ENCODE peak calls at places on chromosomes 13 and 19, in eight cellular contexts. B is CD4-positive, alpha-beta memory T cell; A is SJSA1; H is ovary; O is transverse colon; K is A549; L is PC-9; F is cardiac muscle cell. Z is an unnamed sample. For H3K4me1, the result is how much of the 10 kb centered on the place peaks cover.

GRCh38 chr19:17035842-17036424 is 9.3 kb upstream of the CPAMD8 start:
- DNase-seq in F (no peak), B (no peak), O (peak), A (no peak), H (no peak), L (no peak), K (no peak), Z (no peak)

GRCh38 chr13:94178625-94179244 is 300.7 kb downstream of the DCT start:
- DNase-seq in H (no peak), L (no peak), B (no peak), A (no peak), K (no peak), O (no peak), F (no peak), Z (no peak)

GRCh38 chr19:18984251-18984650 is 43.2 kb upstream of the HOMER3 start:
- DNase-seq in H (no peak), O (no peak), K (no peak), L (no peak), A (no peak), B (no peak), F (no peak), Z (no peak)

GRCh38 chr13:76723551-76724232 is 162.5 kb downstream of the KCTD12 start:
- DNase-seq in A (peak), K (no peak), B (no peak), L (no peak), F (peak), O (peak), H (peak), Z (no peak)

GRCh38 chr19:54665530-54665929 is 2.7 kb downstream of the LILRB4 start:
- DNase-seq in A (no peak), B (no peak), O (no peak), F (no peak), H (no peak), K (no peak), L (no peak), Z (no peak)

GRCh38 chr13:52738719-52739467 is 727 bp downstream of the CNMD start:
- DNase-seq in K (no peak), H (no peak), O (no peak), B (no peak), F (peak), A (no peak), L (no peak), Z (no peak)

GRCh38 chr19:34676697-34677385 is at the start of gene SCGB2B2:
- DNase-seq in O (no peak), L (peak), H (no peak), F (no peak), A (peak), K (peak), B (no peak), Z (peak)

GRCh38 chr19:10501971-10502523 is 1.1 kb downstream of the KEAP1 start:
- DNase-seq in A (peak), B (no peak), H (peak), F (peak), K (peak), L (peak), O (peak), Z (no peak)

GRCh38 chr13:49399801-49400472 is 43.9 kb downstream of the CAB39L start:
- DNase-seq in K (no peak), A (no peak), F (no peak), H (no peak), B (no peak), O (no peak), L (peak), Z (no peak)

GRCh38 chr13:47484564-47484963 is 516.5 kb downstream of the SUCLA2 start:
- DNase-seq in B (no peak), F (peak), L (no peak), K (no peak), O (no peak), A (peak), H (no peak), Z (no peak)

GRCh38 chr13:64078480-64078936 is 2662.9 kb upstream of the PCDH20 start:
- DNase-seq in H (no peak), K (no peak), A (no peak), F (no peak), B (no peak), L (no peak), O (no peak), Z (no peak)

GRCh38 chr13:80463673-80464352 is 122.9 kb upstream of the SPRY2 start:
- DNase-seq in O (no peak), A (no peak), B (no peak), F (peak), H (no peak), K (no peak), L (no peak), Z (no peak)

GRCh38 chr19:48798937-48799336 is 11.9 kb downstream of the BCAT2 start:
- DNase-seq in B (no peak), L (no peak), H (no peak), F (no peak), K (no peak), O (no peak), A (no peak), Z (no peak)

GRCh38 chr13:107284168-107284567 is 716.2 kb upstream of the ARGLU1 start:
- DNase-seq in L (peak), A (peak), H (no peak), F (peak), O (no peak), K (no peak), B (no peak), Z (no peak)

GRCh38 chr19:44588753-44589112 is 24.6 kb upstream of the IGSF23 start:
- DNase-seq in K (peak), O (no peak), H (no peak), L (peak), A (no peak), B (no peak), F (no peak), Z (no peak)

GRCh38 chr13:44068737-44069136 is 189.0 kb downstream of the LACC1 start:
- DNase-seq in O (no peak), F (peak), H (no peak), A (no peak), B (no peak), L (peak), K (no peak), Z (no peak)

GRCh38 chr13:48653074-48654054 is at the start of gene CYSLTR2:
- DNase-seq in L (no peak), K (no peak), H (no peak), O (no peak), B (peak), F (peak), A (no peak), Z (no peak)

GRCh38 chr13:35714588-35714987 is 238.1 kb upstream of the MAB21L1 start:
- DNase-seq in H (no peak), K (no peak), O (no peak), L (no peak), B (no peak), A (no peak), F (no peak), Z (no peak)

GRCh38 chr13:62293081-62293480 is 877.4 kb upstream of the PCDH20 start:
- DNase-seq in O (no peak), H (no peak), L (no peak), B (no peak), A (no peak), K (no peak), F (no peak), Z (no peak)

GRCh38 chr13:25934127-25934526 is 117.7 kb downstream of the SHISA2 start:
- DNase-seq in B (no peak), A (no peak), L (no peak), K (no peak), F (no peak), H (no peak), O (no peak), Z (no peak)

GRCh38 chr13:23380534-23380933 is 53.0 kb downstream of the SACS start:
- DNase-seq in L (no peak), K (no peak), B (no peak), F (peak), H (no peak), A (peak), O (no peak), Z (no peak)

GRCh38 chr19:51096473-51097165 is 11.6 kb downstream of the CTU1 start:
- DNase-seq in H (no peak), O (no peak), L (peak), A (no peak), B (no peak), K (peak), F (no peak), Z (no peak)

GRCh38 chr19:28472843-28473242 is 740.1 kb downstream of the UQCRFS1 start:
- DNase-seq in F (peak), O (peak), L (no peak), B (no peak), K (no peak), H (no peak), A (no peak), Z (no peak)

GRCh38 chr13:39929583-39929982 is 274.1 kb downstream of the COG6 start:
- DNase-seq in A (no peak), H (no peak), K (no peak), O (no peak), F (no peak), L (no peak), B (no peak), Z (no peak)

GRCh38 chr19:33666196-33666595 is 44.4 kb downstream of the CHST8 start:
- DNase-seq in H (no peak), L (no peak), A (no peak), K (no peak), F (no peak), B (no peak), O (no peak), Z (no peak)
- H3K4me1 ChIP-seq in H (under half), L (under half), A (under half), K (under half), F (under half), B (under half), O (under half), Z (under half)

DNA sequence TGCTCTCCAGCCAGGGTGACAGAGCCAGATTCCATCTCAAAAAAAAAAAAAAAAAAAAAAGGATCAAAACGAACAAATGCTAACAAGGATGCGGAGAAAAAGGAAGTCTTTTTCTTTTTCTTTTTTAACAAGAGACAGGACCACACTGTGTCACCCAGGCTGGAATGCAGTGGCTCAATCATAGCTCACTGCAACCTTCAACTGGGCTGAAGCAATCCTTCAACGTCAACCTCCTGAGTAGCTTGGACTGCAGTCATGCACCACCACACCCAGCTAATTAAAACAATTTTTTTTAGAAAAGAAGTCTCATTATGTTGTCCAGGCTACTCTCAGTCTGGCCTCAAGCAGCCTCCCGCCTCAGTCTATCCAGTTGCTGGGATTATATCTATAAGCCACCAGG is 20.8 kb upstream of the OR7A17 start:
- DNase-seq in O (no peak), A (no peak), L (peak), H (no peak), B (no peak), F (no peak), K (no peak), Z (no peak)
- H3K4me3 ChIP-seq in O (no peak), A (no peak), L (no peak), H (no peak), B (no peak), F (no peak), K (no peak), Z (no peak)

GRCh38 chr13:114110091-114110829 is 22.2 kb downstream of the RASA3 start:
- DNase-seq in K (no peak), A (no peak), F (no peak), H (no peak), B (peak), O (peak), L (no peak), Z (peak)
- H3K27ac ChIP-seq in K (peak), A (no peak), F (no peak), H (no peak), B (peak), O (peak), L (no peak), Z (no peak)

DNA sequence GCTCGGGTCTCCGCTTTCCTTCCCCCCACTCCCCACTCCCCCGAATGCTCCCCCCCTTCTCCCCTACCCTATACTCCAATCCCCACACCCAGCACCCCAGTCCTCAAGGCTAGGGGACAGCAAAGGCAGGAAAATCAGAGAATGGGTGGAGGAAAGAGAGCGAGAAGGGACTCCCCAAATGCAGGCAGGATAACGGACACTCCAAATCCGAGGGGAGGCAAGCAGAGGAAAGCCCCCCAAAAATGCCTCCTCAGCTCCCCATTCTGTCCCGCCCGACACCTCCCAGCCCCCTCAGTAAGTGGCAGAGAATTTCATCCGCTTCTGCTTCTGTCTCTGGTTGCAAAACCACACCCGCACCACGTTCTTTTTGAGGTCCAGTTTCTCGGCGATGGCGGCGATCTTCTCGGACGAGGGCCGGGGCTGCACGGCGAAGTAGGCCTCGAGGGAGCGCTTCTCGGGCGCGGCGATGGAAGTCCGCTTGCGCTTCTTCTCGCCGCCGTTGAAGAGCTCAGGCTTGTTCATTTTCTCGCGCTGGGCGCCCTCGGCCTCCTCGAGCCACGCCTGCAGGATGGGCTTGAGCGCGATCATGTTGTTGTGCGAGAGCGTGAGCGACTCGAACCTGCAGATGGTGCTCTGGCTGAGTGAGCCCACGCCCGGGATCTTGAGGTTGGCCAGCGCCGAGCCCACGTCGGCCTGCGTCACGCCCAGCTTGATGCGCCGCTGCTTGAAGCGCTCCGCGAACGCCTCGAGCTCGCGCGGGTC is 2.0 kb downstream of the POU4F1 start:
- DNase-seq in H (no peak), B (no peak), F (peak), K (no peak), L (no peak), A (no peak), O (no peak), Z (peak)
- H3K4me1 ChIP-seq in H (under half), B (under half), F (under half), K (under half), L (under half), A (under half), O (under half), Z (under half)

GRCh38 chr13:67200605-67201004 is 29.5 kb downstream of the PCDH9 start:
- DNase-seq in H (no peak), F (no peak), A (no peak), L (no peak), K (no peak), O (no peak), B (no peak), Z (no peak)

GRCh38 chr13:67200183-67200582 is 30.0 kb downstream of the PCDH9 start:
- DNase-seq in H (no peak), L (no peak), K (no peak), B (no peak), A (no peak), O (no peak), F (no peak), Z (no peak)

GRCh38 chr13:67204731-67205130 is 25.4 kb downstream of the PCDH9 start:
- DNase-seq in K (no peak), L (no peak), B (no peak), H (no peak), O (no peak), F (peak), A (no peak), Z (no peak)
- H3K4me3 ChIP-seq in K (no peak), L (no peak), B (no peak), H (no peak), O (no peak), F (no peak), A (no peak), Z (no peak)

Z was measured in RWPE2.